ENCODE peak calls at places on chromosomes 2 and 18, in four cellular contexts. K is astrocyte of the spinal cord, Y is GM20000, T is GM23338. J is an unnamed sample.

GRCh38 chr2:159177357-159177756 is 109.1 kb downstream of the WDSUB1 start:
- DNase-seq in K (no peak), Y (no peak), T (no peak), J (no peak)

GRCh38 chr2:127874378-127875271 is 11.1 kb downstream of the AMMECR1L start:
- DNase-seq in K (no peak), Y (no peak), T (no peak), J (no peak)

GRCh38 chr18:47418746-47419145 is 167.3 kb upstream of the SKOR2 start:
- DNase-seq in K (peak), Y (no peak), T (peak), J (no peak)

GRCh38 chr2:190270298-190270697 is 49.3 kb downstream of the HIBCH start:
- DNase-seq in K (no peak), Y (no peak), T (no peak), J (no peak)

GRCh38 chr2:185502351-185502750 is 236.3 kb upstream of the FSIP2 start:
- DNase-seq in K (no peak), Y (no peak), T (no peak), J (no peak)

GRCh38 chr2:66587216-66587615 is 152.3 kb downstream of the MEIS1 start:
- DNase-seq in K (no peak), Y (no peak), T (peak), J (no peak)

GRCh38 chr2:28453396-28453795 is 42.5 kb upstream of the PLB1 start:
- DNase-seq in K (no peak), Y (no peak), T (no peak), J (no peak)

GRCh38 chr2:10478298-10478625 is 30.1 kb upstream of the ODC1 start:
- DNase-seq in K (no peak), Y (no peak), T (no peak), J (no peak)

GRCh38 chr18:67682516-67682915 is 166.0 kb upstream of the DSEL start:
- DNase-seq in K (no peak), Y (no peak), T (no peak), J (no peak)

GRCh38 chr2:223032187-223033142 is 19.5 kb upstream of the KCNE4 start:
- DNase-seq in K (peak), Y (no peak), T (no peak), J (no peak)

GRCh38 chr2:202072226-202072625 is 829 bp upstream of the KIAA2012 start:
- DNase-seq in K (no peak), Y (no peak), T (peak), J (no peak)

GRCh38 chr2:64644240-64645013 is 9.3 kb downstream of the SERTAD2 start:
- DNase-seq in K (peak), Y (peak), T (peak), J (peak)

GRCh38 chr2:72827999-72828646 is 2.3 kb upstream of the EXOC6B start:
- DNase-seq in K (peak), Y (no peak), T (no peak), J (no peak)

GRCh38 chr2:144560254-144560653 is 40.3 kb upstream of the ZEB2 start:
- DNase-seq in K (no peak), Y (no peak), T (no peak), J (no peak)

GRCh38 chr2:83879127-83879526 is 580.0 kb downstream of the SUCLG1 start:
- DNase-seq in K (no peak), Y (no peak), T (no peak), J (no peak)

GRCh38 chr2:127174176-127174575 is 45.9 kb downstream of the CYP27C1 start:
- DNase-seq in K (peak), Y (peak), T (peak), J (no peak)

GRCh38 chr2:1675633-1676032 is 68.7 kb downstream of the PXDN start:
- DNase-seq in K (peak), Y (no peak), T (no peak), J (no peak)

GRCh38 chr2:9991221-9991620 is 39.7 kb downstream of the GRHL1 start:
- DNase-seq in K (no peak), Y (no peak), T (no peak), J (no peak)

GRCh38 chr2:72949045-72949444 is 31.7 kb downstream of the EMX1 start:
- DNase-seq in K (no peak), Y (no peak), T (no peak), J (no peak)

GRCh38 chr2:166343467-166343866 is 32.3 kb downstream of the SCN9A start:
- DNase-seq in K (no peak), Y (no peak), T (peak), J (no peak)

GRCh38 chr2:207725815-207726578 is 14.6 kb downstream of the CCNYL1 start:
- DNase-seq in K (no peak), Y (no peak), T (no peak), J (no peak)

GRCh38 chr2:232336956-232337700 is 41.4 kb upstream of the ALPP start:
- DNase-seq in K (no peak), Y (no peak), T (no peak), J (no peak)

GRCh38 chr2:199407421-199407820 is 50.3 kb downstream of the SATB2 start:
- DNase-seq in K (no peak), Y (no peak), T (no peak), J (no peak)

GRCh38 chr18:50126466-50126865 is 68.5 kb downstream of the MYO5B start:
- DNase-seq in K (no peak), Y (no peak), T (no peak), J (no peak)

GRCh38 chr2:77013457-77013856 is 508.7 kb downstream of the LRRTM4 start:
- DNase-seq in K (no peak), Y (no peak), T (no peak), J (no peak)

GRCh38 chr2:43464546-43464945 is 131.3 kb downstream of the THADA start:
- DNase-seq in K (no peak), Y (no peak), T (no peak), J (no peak)

GRCh38 chr18:55422456-55423185 is 165.4 kb downstream of the TCF4 start:
- DNase-seq in K (peak), Y (no peak), T (no peak), J (no peak)

GRCh38 chr2:196500686-196501431 is 138.7 kb upstream of the CCDC150 start:
- DNase-seq in K (peak), Y (no peak), T (peak), J (no peak)

GRCh38 chr2:3470166-3470651 is 49.1 kb downstream of the ADI1 start:
- DNase-seq in K (peak), Y (no peak), T (no peak), J (no peak)
- TF ChIP-seq CTCF in K (no peak), Y (no peak), T (no peak), J (no peak)

GRCh38 chr2:68388772-68389171 is 23.7 kb downstream of the PLEK start:
- DNase-seq in K (no peak), Y (no peak), T (no peak), J (no peak)

GRCh38 chr2:68385907-68386287 is 20.8 kb downstream of the PLEK start:
- DNase-seq in K (no peak), Y (no peak), T (no peak), J (no peak)

GRCh38 chr2:68386362-68386761 is 21.3 kb downstream of the PLEK start:
- DNase-seq in K (no peak), Y (no peak), T (no peak), J (no peak)

GRCh38 chr2:68388358-68388757 is 23.3 kb downstream of the PLEK start:
- DNase-seq in K (no peak), Y (no peak), T (no peak), J (no peak)

DNA sequence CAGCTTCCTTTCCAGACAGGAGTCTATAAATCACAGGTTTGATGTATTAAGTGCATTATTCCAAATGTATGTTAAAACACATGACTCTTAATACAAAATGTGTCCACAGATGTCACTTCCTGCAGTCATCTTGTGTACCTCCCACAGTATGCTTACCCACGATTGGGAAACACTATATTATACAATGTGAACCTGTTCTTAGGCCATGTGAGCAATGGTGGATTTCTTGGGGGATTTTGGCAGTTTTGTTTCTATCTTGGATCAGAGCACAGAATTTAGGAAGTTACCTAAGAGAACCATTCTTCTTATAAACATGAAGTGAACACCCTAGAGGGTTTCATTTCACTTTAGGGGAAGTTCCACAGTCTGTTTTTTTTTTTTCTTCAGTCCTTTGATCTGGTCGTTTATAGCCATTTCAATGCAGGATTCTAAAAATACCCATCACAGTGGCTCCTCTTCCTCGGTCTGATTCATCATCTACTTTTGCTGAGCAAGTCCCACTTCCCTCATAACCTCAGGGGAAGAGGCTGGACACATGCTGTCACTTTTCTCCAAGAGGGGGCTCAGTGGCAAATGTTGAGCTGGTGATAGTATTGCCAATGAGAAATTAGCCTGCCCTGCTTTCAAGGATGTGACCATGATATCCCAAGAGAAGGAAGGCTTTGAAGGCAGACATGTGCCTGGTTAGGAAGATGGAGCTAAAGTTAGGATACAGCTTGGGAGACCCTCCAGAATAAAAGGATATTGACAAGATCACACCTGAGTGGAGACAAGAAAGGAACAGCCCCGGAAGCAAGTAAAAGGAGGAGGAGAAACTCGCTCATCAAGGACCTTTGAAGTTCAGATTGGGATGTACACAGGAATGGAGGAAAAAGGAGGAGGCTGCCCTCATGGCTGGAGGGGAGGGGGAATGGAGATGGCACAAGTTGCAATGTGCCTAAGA is 22.6 kb downstream of the PLEK start:
- DNase-seq in K (no peak), Y (peak), T (no peak), J (no peak)
- TF ChIP-seq CTCF in K (no peak), Y (no peak), T (no peak), J (no peak)

GRCh38 chr2:155815851-155816250 is 516.7 kb downstream of the NR4A2 start:
- DNase-seq in K (no peak), Y (peak), T (peak), J (no peak)
- TF ChIP-seq CTCF in K (peak), Y (peak), T (peak), J (no peak)

DNA sequence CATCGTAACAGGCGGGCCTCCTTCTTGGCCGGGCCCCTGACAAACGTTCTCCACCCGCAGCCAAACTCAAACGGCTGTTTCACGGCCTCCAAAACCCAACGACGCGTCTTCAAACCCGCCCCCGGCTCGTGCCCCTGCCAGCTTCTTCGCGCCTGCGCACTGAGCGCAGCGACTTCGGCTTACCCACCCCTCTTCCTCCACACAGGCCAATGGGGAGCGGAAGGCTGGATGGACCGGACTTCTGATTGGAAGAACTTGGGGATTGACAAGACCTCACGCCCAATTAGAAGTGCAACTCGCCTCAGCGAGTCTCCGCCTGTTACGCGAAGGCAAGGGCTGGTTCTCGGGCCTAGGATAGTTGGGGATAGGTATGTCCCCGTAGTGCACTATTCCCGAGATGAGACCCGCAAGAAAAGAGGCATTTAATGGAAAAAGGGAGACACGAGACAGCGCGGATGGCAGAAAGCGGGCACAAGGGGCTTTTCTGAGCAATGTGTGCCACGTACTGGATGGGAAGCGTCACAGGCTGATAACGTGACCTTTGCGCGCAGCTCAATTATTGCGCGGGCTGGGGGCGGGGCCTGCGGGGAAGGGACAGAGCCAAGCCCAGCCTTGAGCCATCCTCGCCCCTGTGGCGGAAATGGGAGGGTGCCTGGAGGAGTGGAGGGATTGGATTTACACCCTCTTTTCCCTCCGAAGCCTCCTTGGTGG is at the start of gene LAPTM4A:
- DNase-seq in K (peak), Y (peak), T (peak), J (peak)
- TF ChIP-seq CTCF in K (no peak), Y (no peak), T (no peak), J (peak)

DNA sequence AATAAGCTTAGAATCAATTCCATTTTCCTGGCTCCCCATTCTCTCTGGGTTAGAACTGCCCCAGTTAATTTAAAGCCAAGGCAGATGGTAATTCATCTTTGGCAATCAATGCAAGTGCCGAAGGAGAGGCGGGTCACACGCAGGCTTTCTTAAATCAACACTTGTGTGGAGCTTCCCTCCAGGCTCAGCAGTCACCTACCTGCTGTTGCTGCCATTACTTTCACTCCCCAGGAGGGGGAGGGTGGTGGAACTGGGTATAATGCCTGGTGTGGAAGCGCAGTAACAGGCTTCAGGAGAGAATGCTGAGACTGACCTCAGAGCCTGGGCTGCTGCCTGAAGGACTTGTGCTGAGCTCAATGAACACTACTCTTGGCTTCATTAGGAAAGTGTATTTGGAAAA is 19.2 kb downstream of the TTR start:
- DNase-seq in K (peak), Y (no peak), T (peak), J (no peak)
- TF ChIP-seq CTCF in K (peak), Y (no peak), T (peak), J (no peak)

DNA sequence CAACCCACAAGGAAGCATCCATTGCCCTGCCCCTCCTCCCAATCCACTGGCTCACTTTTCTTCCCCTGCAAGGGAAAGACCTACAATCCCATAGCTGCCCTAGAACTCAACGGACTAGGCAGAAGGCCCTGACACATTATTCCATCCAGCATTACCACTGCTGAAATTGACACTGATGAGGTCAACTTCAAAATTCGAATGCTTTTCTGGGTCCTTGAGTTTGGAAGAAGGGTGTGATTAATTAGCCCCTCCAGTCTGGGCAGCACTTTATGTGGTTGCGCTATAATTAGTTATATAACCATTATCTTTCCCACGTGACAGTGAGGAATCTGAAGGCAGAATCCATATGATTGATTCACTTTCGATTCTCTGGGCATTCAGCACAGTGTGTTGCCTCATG is 55.7 kb downstream of the EVA1A start:
- DNase-seq in K (no peak), Y (no peak), T (no peak), J (no peak)
- TF ChIP-seq CTCF in K (no peak), Y (no peak), T (no peak), J (no peak)

DNA sequence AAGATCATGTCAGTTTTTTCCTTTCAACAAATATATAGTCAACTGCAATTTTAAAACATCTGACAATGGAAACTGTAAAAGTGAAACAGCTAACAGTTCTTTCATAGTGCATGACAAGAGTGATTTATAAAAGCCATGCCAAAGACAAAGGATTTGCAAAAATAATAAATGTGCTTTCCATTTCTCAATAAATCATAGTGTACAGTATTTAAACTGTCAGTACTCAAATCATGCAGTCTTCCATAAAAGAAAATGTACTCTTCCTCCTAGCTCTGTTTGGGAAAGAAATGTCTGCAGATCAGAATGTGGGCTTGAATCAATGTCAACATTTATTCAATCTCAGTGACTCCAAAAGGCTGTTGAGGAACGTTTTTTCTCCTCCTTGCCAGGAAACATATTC is 131.7 kb upstream of the PDE1A start:
- DNase-seq in K (no peak), Y (no peak), T (no peak), J (no peak)
- TF ChIP-seq CTCF in K (no peak), Y (no peak), T (no peak), J (no peak)